ENCODE peak calls at places on chromosomes 16 and 17, in nine cellular contexts. F, S, Y, B, U, W, P, X and N are unnamed samples.

GRCh38 chr17:34081269-34081668 is 173.8 kb upstream of the CCL2 start:
- DNase-seq in F (peak), S (no peak), Y (no peak), B (no peak), U (no peak), W (no peak), P (no peak), X (no peak), N (no peak)

GRCh38 chr17:64056269-64057005 is 36.0 kb upstream of the ICAM2 start:
- DNase-seq in F (peak), S (no peak), Y (no peak), B (peak), U (no peak), W (no peak), P (peak), X (no peak), N (no peak)

GRCh38 chr17:74439691-74440567 is 8.0 kb downstream of the GPRC5C start:
- DNase-seq in F (no peak), S (no peak), Y (no peak), B (no peak), U (no peak), W (no peak), P (no peak), X (no peak), N (no peak)

GRCh38 chr17:32596666-32597065 is 109.9 kb downstream of the CDK5R1 start:
- DNase-seq in F (no peak), S (no peak), Y (no peak), B (no peak), U (no peak), W (no peak), P (peak), X (no peak), N (no peak)

GRCh38 chr17:50909765-50910661 is 43.9 kb upstream of the TOB1 start:
- DNase-seq in F (no peak), S (no peak), Y (no peak), B (no peak), U (no peak), W (no peak), P (no peak), X (no peak), N (no peak)

GRCh38 chr17:67511012-67511411 is 133.9 kb downstream of the PITPNC1 start:
- DNase-seq in F (no peak), S (no peak), Y (no peak), B (no peak), U (no peak), W (no peak), P (no peak), X (no peak), N (no peak)

GRCh38 chr16:13036600-13036999 is 135.2 kb downstream of the SHISA9 start:
- DNase-seq in F (no peak), S (no peak), Y (peak), B (no peak), U (peak), W (peak), P (no peak), X (peak), N (no peak)

GRCh38 chr16:81730090-81731051 is 48.7 kb upstream of the PLCG2 start:
- DNase-seq in F (peak), S (peak), Y (peak), B (peak), U (peak), W (peak), P (no peak), X (peak), N (no peak)

GRCh38 chr16:3029499-3030127 is 5.8 kb downstream of the THOC6 start:
- DNase-seq in F (peak), S (no peak), Y (no peak), B (no peak), U (peak), W (peak), P (no peak), X (no peak), N (no peak)

DNA sequence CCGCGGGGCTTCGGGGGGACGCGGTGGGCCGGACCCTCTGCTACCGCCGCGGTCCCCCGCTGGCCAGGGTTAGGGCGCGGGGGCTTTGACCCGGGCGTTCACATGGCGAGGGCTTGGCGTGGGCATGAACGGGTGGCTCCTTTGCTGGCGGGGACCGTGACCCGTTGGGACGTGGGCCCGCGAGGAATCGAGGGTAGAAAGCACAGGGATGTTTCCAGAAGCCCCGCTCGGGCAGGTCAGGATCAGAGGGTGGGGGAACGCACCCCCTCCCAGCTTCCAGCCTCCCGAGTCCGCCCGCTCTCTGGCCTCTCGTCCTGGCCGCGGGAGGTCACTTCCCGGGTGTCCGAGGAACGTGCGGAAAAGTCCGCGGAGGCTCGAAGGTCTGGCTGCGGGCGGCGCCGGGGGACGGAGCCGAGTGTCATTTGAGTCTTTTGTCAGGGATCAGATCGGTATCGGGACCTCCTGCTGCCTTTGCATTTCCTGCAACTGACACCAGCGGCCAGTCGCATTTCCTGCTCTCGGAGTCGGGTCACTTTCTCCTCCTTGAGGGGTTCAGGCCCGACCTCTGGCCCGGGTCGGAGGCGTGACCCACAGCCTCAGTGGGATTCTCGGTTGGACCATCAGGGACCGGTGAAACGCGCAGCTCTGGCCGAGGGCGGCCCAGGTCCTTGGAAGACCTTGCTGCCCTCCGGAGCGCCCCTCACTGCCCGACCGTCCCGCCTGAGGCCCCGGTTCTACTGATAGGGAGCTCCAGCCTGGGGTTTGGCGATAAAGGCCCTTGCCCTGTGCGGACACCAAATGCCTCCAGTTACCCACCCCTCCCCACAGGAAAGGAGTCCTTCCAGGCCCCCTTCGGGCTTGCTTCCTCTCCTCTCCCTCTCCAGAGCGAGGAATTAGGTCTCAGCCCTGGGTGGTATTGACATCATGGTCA is 702 bp upstream of the WNT3 start:
- DNase-seq in F (peak), S (no peak), Y (no peak), B (no peak), U (no peak), W (no peak), P (no peak), X (no peak), N (no peak)
- H3K4me3 ChIP-seq in F (peak), S (peak), Y (peak), B (peak), U (no peak), W (no peak), P (no peak), X (peak), N (peak)

DNA sequence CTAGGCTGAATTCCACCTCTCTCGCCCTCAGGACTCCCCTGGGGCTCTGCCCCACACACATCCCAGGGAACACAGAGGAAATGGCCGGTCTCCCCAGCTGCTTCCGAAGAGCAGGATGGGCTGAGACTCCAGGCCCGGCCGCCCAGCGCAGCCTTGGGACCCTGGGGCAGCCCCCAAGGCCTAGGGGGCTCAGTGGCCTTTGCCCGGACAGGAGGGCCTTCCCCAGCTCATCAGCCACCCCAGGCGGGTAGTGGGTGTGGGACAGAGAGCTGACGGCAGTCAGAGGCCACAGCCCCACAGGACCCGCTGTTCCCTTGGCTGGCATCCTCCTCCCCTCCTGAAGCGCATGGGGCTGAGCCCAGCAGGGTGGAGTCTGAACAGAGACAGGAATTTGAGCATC is 6.2 kb upstream of the CBFA2T3 start:
- DNase-seq in F (no peak), S (no peak), Y (no peak), B (no peak), U (no peak), W (no peak), P (no peak), X (no peak), N (no peak)
- H3K4me3 ChIP-seq in F (no peak), S (no peak), Y (no peak), B (no peak), U (no peak), W (no peak), P (no peak), X (no peak), N (no peak)

GRCh38 chr16:67720236-67720635 is 1.1 kb upstream of the GFOD2 start:
- DNase-seq in F (no peak), S (no peak), Y (no peak), B (no peak), U (peak), W (no peak), P (no peak), X (no peak), N (no peak)
- H3K4me3 ChIP-seq in F (peak), S (peak), Y (no peak), B (no peak), U (peak), W (peak), P (peak), X (peak), N (no peak)

DNA sequence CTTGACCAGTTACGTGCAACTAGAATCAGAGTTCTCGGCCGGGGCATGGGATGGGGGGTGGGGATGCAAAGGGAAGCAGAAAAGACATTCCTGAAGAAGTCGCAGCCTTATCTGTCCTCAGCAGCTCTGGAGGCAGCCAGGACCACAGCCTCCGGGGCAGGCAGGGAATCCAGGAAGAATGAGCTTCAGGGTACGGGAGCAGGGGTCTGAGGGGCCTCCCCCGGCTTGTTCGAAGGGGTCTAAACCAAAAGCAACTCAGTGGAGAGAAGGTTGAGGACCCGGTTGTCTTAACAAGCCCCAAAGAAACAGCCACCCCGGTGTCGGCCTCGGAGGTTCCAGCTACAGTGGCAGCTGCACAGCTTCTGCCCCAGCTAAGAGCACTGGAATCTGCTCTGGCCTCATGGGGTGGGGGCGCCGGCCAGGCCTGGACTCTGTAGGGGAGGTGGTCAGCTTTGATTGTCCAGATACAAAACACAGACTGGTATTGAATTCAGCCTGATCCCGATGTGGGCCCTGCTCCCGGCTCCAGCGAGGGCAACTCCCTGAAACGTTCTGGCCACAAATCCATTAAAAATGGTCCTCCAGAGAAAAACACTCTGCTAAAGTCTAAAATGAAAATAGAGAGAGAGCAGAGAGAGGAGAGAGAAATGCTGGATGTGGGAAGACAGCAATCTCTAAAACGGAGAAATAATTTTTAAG is 7.7 kb downstream of the HOXB4 start:
- DNase-seq in F (peak), S (no peak), Y (no peak), B (no peak), U (no peak), W (no peak), P (no peak), X (no peak), N (no peak)
- H3K4me3 ChIP-seq in F (no peak), S (no peak), Y (no peak), B (peak), U (no peak), W (no peak), P (no peak), X (peak), N (no peak)

GRCh38 chr17:42248351-42249179 is 27.6 kb downstream of the STAT5B start:
- DNase-seq in F (no peak), S (peak), Y (peak), B (peak), U (peak), W (peak), P (peak), X (peak), N (peak)
- H3K4me3 ChIP-seq in F (no peak), S (peak), Y (no peak), B (no peak), U (peak), W (peak), P (peak), X (no peak), N (no peak)